ENCODE peak calls at places on chromosomes 12 and 14, in ten cellular contexts. A, L, B, M, U, I, Q, Z, K and G are unnamed samples.

GRCh38 chr14:92005019-92005418 is 34.8 kb downstream of the TRIP11 start:
- DNase-seq in M (no peak), U (no peak), Z (no peak), I (no peak), B (no peak), K (no peak), Q (no peak), L (no peak), A (no peak), G (no peak)

GRCh38 chr12:100553851-100554404 is 19.6 kb upstream of the GAS2L3 start:
- DNase-seq in K (no peak), Q (peak), I (no peak), A (peak), B (peak), U (peak), Z (no peak), L (no peak), M (no peak), G (no peak)

GRCh38 chr14:100348253-100348729 is 25.2 kb downstream of the SLC25A47 start:
- DNase-seq in Q (no peak), U (no peak), I (no peak), Z (no peak), L (no peak), K (no peak), B (no peak), M (no peak), A (no peak), G (no peak)

GRCh38 chr12:1826867-1827705 is 6.7 kb downstream of the LRTM2 start:
- DNase-seq in L (no peak), I (no peak), Q (no peak), A (no peak), Z (no peak), B (no peak), K (no peak), M (no peak), U (no peak), G (no peak)

GRCh38 chr14:104576607-104577332 is 2.8 kb upstream of the C14orf180 start:
- DNase-seq in A (peak), Z (no peak), U (no peak), B (no peak), K (no peak), Q (no peak), L (no peak), M (no peak), I (no peak), G (no peak)

GRCh38 chr14:73478684-73479083 is 12.0 kb upstream of the RIOX1 start:
- DNase-seq in B (no peak), M (no peak), Z (no peak), Q (no peak), K (no peak), I (no peak), A (no peak), L (no peak), U (no peak), G (no peak)

GRCh38 chr12:40833818-40834217 is 141.6 kb downstream of the CNTN1 start:
- DNase-seq in L (no peak), B (no peak), A (no peak), M (no peak), Q (no peak), Z (no peak), I (no peak), K (no peak), U (no peak), G (no peak)

GRCh38 chr12:47785036-47785886 is 12.2 kb downstream of the SLC48A1 start:
- DNase-seq in U (no peak), B (no peak), Z (no peak), M (no peak), Q (peak), L (no peak), I (no peak), A (no peak), K (no peak), G (no peak)

GRCh38 chr12:10361084-10361483 is 28.8 kb downstream of the KLRK1 start:
- DNase-seq in I (no peak), Z (peak), B (no peak), M (no peak), K (no peak), A (no peak), L (no peak), U (no peak), Q (no peak), G (no peak)

GRCh38 chr12:103924761-103925641 is 5.2 kb upstream of the HSP90B1 start:
- DNase-seq in K (no peak), Q (no peak), Z (peak), U (no peak), B (no peak), I (no peak), A (peak), M (peak), L (no peak), G (no peak)
- H3K4me3 ChIP-seq in K (no peak), Q (no peak), Z (no peak), U (no peak), B (no peak), I (no peak), A (no peak), M (no peak), L (no peak), G (no peak)

GRCh38 chr12:52879394-52880351 is 25.2 kb downstream of the KRT8 start:
- DNase-seq in M (peak), Q (peak), I (peak), U (peak), K (peak), L (peak), A (peak), B (peak), Z (peak), G (peak)
- H3K4me3 ChIP-seq in M (peak), Q (no peak), I (peak), U (peak), K (peak), L (peak), A (peak), B (no peak), Z (no peak), G (peak)

GRCh38 chr12:56521590-56522371 is at the start of gene RBMS2:
- DNase-seq in A (peak), Q (peak), B (peak), M (peak), Z (peak), L (peak), K (peak), U (peak), I (peak), G (peak)

GRCh38 chr12:56522486-56523193 is 1.0 kb downstream of the RBMS2 start:
- DNase-seq in Q (no peak), M (peak), A (peak), I (no peak), Z (peak), B (no peak), L (no peak), K (no peak), U (peak), G (no peak)

GRCh38 chr12:56520025-56520810 is 1.4 kb upstream of the RBMS2 start:
- DNase-seq in A (peak), Z (no peak), L (no peak), I (no peak), B (no peak), M (no peak), Q (no peak), U (no peak), K (no peak), G (no peak)

GRCh38 chr12:56518570-56518969 is 3.0 kb upstream of the RBMS2 start:
- DNase-seq in U (no peak), A (peak), B (no peak), M (peak), Q (no peak), K (no peak), L (no peak), I (no peak), Z (peak), G (no peak)

GRCh38 chr12:56521209-56521589 is 421 bp upstream of the RBMS2 start:
- DNase-seq in I (peak), B (no peak), U (no peak), M (no peak), Z (no peak), K (no peak), L (no peak), A (peak), Q (no peak), G (no peak)
- H3K4me3 ChIP-seq in I (peak), B (peak), U (peak), M (peak), Z (peak), K (peak), L (peak), A (peak), Q (peak), G (peak)

GRCh38 chr12:124917841-124918621 is 3.6 kb upstream of the UBC start:
- DNase-seq in M (no peak), K (no peak), B (no peak), U (no peak), L (no peak), A (peak), Z (peak), I (no peak), Q (no peak), G (no peak)

GRCh38 chr12:124919646-124920352 is 5.3 kb upstream of the UBC start:
- DNase-seq in M (peak), A (peak), Q (no peak), U (peak), I (no peak), L (no peak), K (no peak), Z (peak), B (peak), G (no peak)

GRCh38 chr12:124921200-124922008 is 7.0 kb upstream of the UBC start:
- DNase-seq in I (no peak), K (no peak), M (peak), A (peak), L (peak), U (peak), B (no peak), Q (no peak), Z (peak), G (peak)

GRCh38 chr12:124917135-124917840 is 2.8 kb upstream of the UBC start:
- DNase-seq in B (peak), Z (peak), M (peak), I (peak), A (peak), L (peak), Q (peak), U (peak), K (peak), G (peak)

GRCh38 chr12:124920353-124920935 is 6.0 kb upstream of the UBC start:
- DNase-seq in Q (no peak), K (no peak), U (peak), M (no peak), A (no peak), B (no peak), I (no peak), L (no peak), Z (no peak), G (no peak)
- H3K4me3 ChIP-seq in Q (no peak), K (no peak), U (peak), M (no peak), A (peak), B (no peak), I (no peak), L (peak), Z (no peak), G (no peak)

GRCh38 chr12:11753826-11754225 is 104.4 kb downstream of the ETV6 start:
- DNase-seq in I (no peak), Z (no peak), U (no peak), M (no peak), Q (no peak), L (no peak), B (no peak), K (no peak), A (no peak), G (no peak)
- H3K4me3 ChIP-seq in I (no peak), Z (no peak), U (no peak), M (no peak), Q (no peak), L (no peak), B (no peak), K (no peak), A (no peak), G (no peak)

GRCh38 chr12:77328326-77328725 is 263.0 kb upstream of the E2F7 start:
- DNase-seq in K (no peak), Z (peak), L (no peak), M (no peak), B (no peak), Q (no peak), A (no peak), U (no peak), I (no peak), G (no peak)

GRCh38 chr12:77323778-77324415 is 258.5 kb upstream of the E2F7 start:
- DNase-seq in Z (no peak), Q (no peak), A (no peak), M (no peak), B (no peak), K (no peak), I (no peak), L (no peak), U (no peak), G (no peak)

GRCh38 chr12:77324763-77325468 is 259.5 kb upstream of the E2F7 start:
- DNase-seq in K (peak), Z (peak), Q (peak), M (peak), B (no peak), L (no peak), U (peak), I (peak), A (peak), G (peak)

GRCh38 chr12:77325505-77325904 is 260.1 kb upstream of the E2F7 start:
- DNase-seq in Z (no peak), B (no peak), A (peak), I (peak), M (no peak), U (peak), Q (peak), K (no peak), L (no peak), G (peak)

DNA sequence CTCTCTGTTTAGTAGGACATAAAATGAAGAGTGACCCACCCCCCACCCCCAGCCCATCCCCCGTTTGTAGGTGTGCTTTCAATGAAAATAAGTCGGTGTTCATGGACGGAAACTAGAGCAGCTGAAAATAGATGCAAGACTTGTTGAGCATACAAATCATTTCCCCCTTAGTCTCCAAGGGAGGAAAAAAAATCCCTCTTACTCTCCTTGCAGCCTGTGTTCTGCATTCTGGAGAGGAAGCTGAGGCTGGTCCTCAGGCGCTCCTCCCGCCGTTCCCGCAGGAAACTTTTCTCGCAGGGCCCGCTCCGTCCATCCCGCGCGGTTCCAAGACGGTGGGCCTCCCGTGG is 259.0 kb upstream of the E2F7 start:
- DNase-seq in B (no peak), A (no peak), Z (no peak), U (no peak), K (no peak), M (no peak), L (no peak), I (no peak), Q (no peak), G (no peak)
- H3K4me3 ChIP-seq in B (peak), A (peak), Z (peak), U (peak), K (peak), M (peak), L (no peak), I (peak), Q (peak), G (peak)

GRCh38 chr12:104237930-104238329 is 22.4 kb downstream of the TXNRD1 start:
- DNase-seq in Q (no peak), M (no peak), K (no peak), U (no peak), I (no peak), Z (no peak), L (no peak), A (no peak), B (no peak), G (no peak)
- H3K4me3 ChIP-seq in Q (no peak), M (no peak), K (no peak), U (no peak), I (no peak), Z (no peak), L (no peak), A (no peak), B (no peak), G (no peak)